ENCODE peak calls at places on chromosomes 11 and 22, in seven cellular contexts. One of them, this sample, is unnamed.

GRCh38 chr22:27480487-27480886 is 321.1 kb downstream of the MN1 start:
- DNase-seq in mesendoderm: peak
- DNase-seq in IMR-90: no peak
- DNase-seq in trophoblast cell: no peak
- DNase-seq in H1: peak
- DNase-seq in H9: peak
- DNase-seq in neuronal stem cell: peak
- DNase-seq in this sample: no peak

GRCh38 chr11:25247336-25247735 is 750.5 kb downstream of the LUZP2 start:
- DNase-seq in neuronal stem cell: no peak
- DNase-seq in trophoblast cell: no peak
- DNase-seq in mesendoderm: no peak
- DNase-seq in H9: no peak
- DNase-seq in IMR-90: peak
- DNase-seq in H1: no peak
- DNase-seq in this sample: peak

GRCh38 chr11:15905334-15905733 is 451.0 kb downstream of the SOX6 start:
- DNase-seq in trophoblast cell: no peak
- DNase-seq in mesendoderm: no peak
- DNase-seq in neuronal stem cell: no peak
- DNase-seq in H1: no peak
- DNase-seq in H9: no peak
- DNase-seq in IMR-90: no peak
- DNase-seq in this sample: no peak

GRCh38 chr11:72243567-72244316 is at the start of gene PHOX2A:
- DNase-seq in trophoblast cell: no peak
- DNase-seq in IMR-90: no peak
- DNase-seq in neuronal stem cell: no peak
- DNase-seq in mesendoderm: no peak
- DNase-seq in H9: peak
- DNase-seq in H1: no peak
- DNase-seq in this sample: no peak

GRCh38 chr22:40040927-40041326 is 46.2 kb downstream of the FAM83F start:
- DNase-seq in H9: no peak
- DNase-seq in IMR-90: no peak
- DNase-seq in H1: no peak
- DNase-seq in trophoblast cell: peak
- DNase-seq in neuronal stem cell: no peak
- DNase-seq in mesendoderm: no peak
- DNase-seq in this sample: peak

GRCh38 chr11:6300325-6300724 is 20.0 kb downstream of the CAVIN3 start:
- DNase-seq in H1: no peak
- DNase-seq in neuronal stem cell: no peak
- DNase-seq in mesendoderm: no peak
- DNase-seq in IMR-90: peak
- DNase-seq in H9: no peak
- DNase-seq in trophoblast cell: no peak
- DNase-seq in this sample: no peak

GRCh38 chr11:315051-315481 is 1.2 kb downstream of the IFITM1 start:
- DNase-seq in trophoblast cell: no peak
- DNase-seq in H1: no peak
- DNase-seq in neuronal stem cell: no peak
- DNase-seq in mesendoderm: no peak
- DNase-seq in H9: no peak
- DNase-seq in IMR-90: no peak
- DNase-seq in this sample: peak

GRCh38 chr22:48751539-48752437 is 1075.9 kb downstream of the BRD1 start:
- DNase-seq in H9: no peak
- DNase-seq in neuronal stem cell: no peak
- DNase-seq in mesendoderm: no peak
- DNase-seq in trophoblast cell: no peak
- DNase-seq in IMR-90: no peak
- DNase-seq in H1: no peak
- DNase-seq in this sample: no peak

GRCh38 chr11:556175-556699 is 4.3 kb downstream of the LMNTD2 start:
- DNase-seq in H9: no peak
- DNase-seq in mesendoderm: peak
- DNase-seq in trophoblast cell: peak
- DNase-seq in IMR-90: no peak
- DNase-seq in H1: peak
- DNase-seq in neuronal stem cell: no peak
- DNase-seq in this sample: peak

GRCh38 chr11:103844327-103845215 is 191.9 kb upstream of the DDI1 start:
- DNase-seq in neuronal stem cell: no peak
- DNase-seq in H9: no peak
- DNase-seq in H1: no peak
- DNase-seq in IMR-90: no peak
- DNase-seq in trophoblast cell: no peak
- DNase-seq in mesendoderm: no peak
- DNase-seq in this sample: no peak

GRCh38 chr11:17343907-17344306 is 7.7 kb upstream of the NCR3LG1 start:
- DNase-seq in trophoblast cell: peak
- DNase-seq in mesendoderm: peak
- DNase-seq in H1: no peak
- DNase-seq in H9: no peak
- DNase-seq in IMR-90: peak
- DNase-seq in neuronal stem cell: no peak
- DNase-seq in this sample: peak

GRCh38 chr11:4539603-4540219 is 5.3 kb upstream of the OR52M1 start:
- DNase-seq in H1: peak
- DNase-seq in trophoblast cell: peak
- DNase-seq in IMR-90: peak
- DNase-seq in mesendoderm: peak
- DNase-seq in H9: peak
- DNase-seq in neuronal stem cell: peak
- DNase-seq in this sample: peak

GRCh38 chr11:64652586-64653387 is 61.8 kb downstream of the SLC22A12 start:
- DNase-seq in H1: peak
- DNase-seq in mesendoderm: peak
- DNase-seq in IMR-90: peak
- DNase-seq in H9: peak
- DNase-seq in trophoblast cell: peak
- DNase-seq in neuronal stem cell: peak
- DNase-seq in this sample: peak

GRCh38 chr11:559020-559620 is 1.4 kb downstream of the LMNTD2 start:
- DNase-seq in neuronal stem cell: no peak
- DNase-seq in mesendoderm: no peak
- DNase-seq in H9: no peak
- DNase-seq in IMR-90: no peak
- DNase-seq in H1: no peak
- DNase-seq in trophoblast cell: no peak
- DNase-seq in this sample: no peak

GRCh38 chr11:62413060-62413696 is 5.7 kb upstream of the SCGB1A1 start:
- DNase-seq in mesendoderm: no peak
- DNase-seq in neuronal stem cell: no peak
- DNase-seq in trophoblast cell: no peak
- DNase-seq in H1: no peak
- DNase-seq in IMR-90: no peak
- DNase-seq in H9: no peak
- DNase-seq in this sample: no peak

GRCh38 chr11:108863528-108863927 is 198.7 kb downstream of the DDX10 start:
- DNase-seq in H9: no peak
- DNase-seq in trophoblast cell: no peak
- DNase-seq in mesendoderm: no peak
- DNase-seq in IMR-90: no peak
- DNase-seq in H1: no peak
- DNase-seq in neuronal stem cell: no peak
- DNase-seq in this sample: no peak

GRCh38 chr11:6052374-6052773 is 21.8 kb upstream of the OR56A1 start:
- DNase-seq in H9: no peak
- DNase-seq in trophoblast cell: no peak
- DNase-seq in mesendoderm: peak
- DNase-seq in H1: no peak
- DNase-seq in neuronal stem cell: no peak
- DNase-seq in IMR-90: no peak
- DNase-seq in this sample: no peak

GRCh38 chr11:16785520-16786128 is 47.2 kb downstream of the C11orf58 start:
- DNase-seq in trophoblast cell: peak
- DNase-seq in H1: peak
- DNase-seq in mesendoderm: peak
- DNase-seq in IMR-90: peak
- DNase-seq in H9: peak
- DNase-seq in neuronal stem cell: peak
- DNase-seq in this sample: peak

GRCh38 chr11:78722786-78723185 is 148.1 kb upstream of the NARS2 start:
- DNase-seq in IMR-90: peak
- DNase-seq in H9: no peak
- DNase-seq in mesendoderm: no peak
- DNase-seq in neuronal stem cell: no peak
- DNase-seq in trophoblast cell: no peak
- DNase-seq in H1: no peak
- DNase-seq in this sample: no peak

GRCh38 chr11:2681408-2682145 is 18.2 kb downstream of the KCNQ1OT1 start:
- DNase-seq in H9: no peak
- DNase-seq in neuronal stem cell: no peak
- DNase-seq in trophoblast cell: no peak
- DNase-seq in mesendoderm: no peak
- DNase-seq in IMR-90: no peak
- DNase-seq in H1: no peak
- DNase-seq in this sample: no peak

GRCh38 chr11:90204832-90205646 is 17.8 kb downstream of the CHORDC1 start:
- DNase-seq in H9: no peak
- DNase-seq in IMR-90: peak
- DNase-seq in neuronal stem cell: peak
- DNase-seq in trophoblast cell: peak
- DNase-seq in H1: no peak
- DNase-seq in mesendoderm: peak
- DNase-seq in this sample: peak

GRCh38 chr11:94068764-94069163 is 47.6 kb downstream of the HEPHL1 start:
- DNase-seq in H9: no peak
- DNase-seq in H1: no peak
- DNase-seq in neuronal stem cell: no peak
- DNase-seq in trophoblast cell: peak
- DNase-seq in mesendoderm: no peak
- DNase-seq in IMR-90: no peak
- DNase-seq in this sample: no peak

DNA sequence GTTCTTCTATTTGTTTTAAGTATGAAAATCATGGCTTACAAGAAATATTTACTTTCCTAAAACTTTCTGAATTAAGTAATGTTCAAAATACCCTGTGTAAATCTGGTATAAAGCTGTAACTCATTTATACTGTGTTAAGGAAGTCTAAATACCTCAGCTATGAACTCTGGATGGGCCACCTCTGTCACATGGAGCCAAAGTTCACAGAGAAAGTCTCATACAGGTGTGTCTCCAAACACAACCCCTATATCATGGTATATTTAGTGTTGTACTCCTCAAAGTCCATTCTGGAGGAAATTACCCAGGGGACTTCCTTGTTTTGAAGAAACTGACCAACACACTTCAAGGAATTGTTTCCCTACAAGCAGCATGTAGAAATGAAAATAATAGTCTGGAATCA is 909.2 kb upstream of the TENM4 start:
- DNase-seq in mesendoderm: no peak
- DNase-seq in H9: no peak
- DNase-seq in trophoblast cell: no peak
- DNase-seq in IMR-90: no peak
- DNase-seq in H1: no peak
- DNase-seq in neuronal stem cell: no peak
- DNase-seq in this sample: no peak
- H2BK120ac ChIP-seq in mesendoderm: no peak
- H2BK120ac ChIP-seq in H9: no peak
- H2BK120ac ChIP-seq in trophoblast cell: no peak
- H2BK120ac ChIP-seq in IMR-90: no peak
- H2BK120ac ChIP-seq in H1: no peak
- H2BK120ac ChIP-seq in neuronal stem cell: no peak
- H2BK120ac ChIP-seq in this sample: no peak

GRCh38 chr11:60389279-60389910 is 6.9 kb upstream of the MS4A14 start:
- DNase-seq in H1: no peak
- DNase-seq in trophoblast cell: peak
- DNase-seq in H9: no peak
- DNase-seq in IMR-90: no peak
- DNase-seq in mesendoderm: no peak
- DNase-seq in neuronal stem cell: no peak
- DNase-seq in this sample: peak
- H3K18ac ChIP-seq in H1: no peak
- H3K18ac ChIP-seq in trophoblast cell: no peak
- H3K18ac ChIP-seq in H9: no peak
- H3K18ac ChIP-seq in IMR-90: no peak
- H3K18ac ChIP-seq in mesendoderm: no peak
- H3K18ac ChIP-seq in neuronal stem cell: no peak
- H3K18ac ChIP-seq in this sample: no peak

DNA sequence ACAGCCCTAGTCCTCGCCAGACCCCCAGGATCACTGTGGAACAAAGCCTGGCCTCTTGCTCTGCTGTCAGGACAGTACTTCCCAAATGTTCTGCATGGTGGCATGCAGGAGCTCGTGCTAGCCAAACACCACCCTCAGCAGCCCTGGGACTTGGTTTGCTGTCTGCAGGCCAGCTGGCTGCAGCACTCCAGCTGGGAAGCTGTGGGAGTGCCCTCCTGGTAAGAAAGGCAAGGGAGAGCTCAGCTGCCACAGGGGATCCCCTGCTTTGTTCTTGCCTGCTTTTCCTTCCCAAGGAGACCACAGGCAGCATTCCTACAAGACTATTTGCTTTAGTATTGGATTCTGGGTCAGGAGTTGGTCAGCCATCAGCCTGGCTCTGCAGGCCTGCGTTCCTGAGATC is 27.9 kb downstream of the TCIRG1 start:
- DNase-seq in mesendoderm: no peak
- DNase-seq in neuronal stem cell: no peak
- DNase-seq in trophoblast cell: no peak
- DNase-seq in H9: no peak
- DNase-seq in IMR-90: no peak
- DNase-seq in H1: no peak
- DNase-seq in this sample: no peak
- H2BK120ac ChIP-seq in mesendoderm: no peak
- H2BK120ac ChIP-seq in neuronal stem cell: no peak
- H2BK120ac ChIP-seq in trophoblast cell: no peak
- H2BK120ac ChIP-seq in H9: no peak
- H2BK120ac ChIP-seq in IMR-90: no peak
- H2BK120ac ChIP-seq in H1: no peak
- H2BK120ac ChIP-seq in this sample: no peak

GRCh38 chr11:65851083-65851579 is 6.8 kb downstream of the CFL1 start:
- DNase-seq in H9: peak
- DNase-seq in neuronal stem cell: no peak
- DNase-seq in IMR-90: no peak
- DNase-seq in H1: peak
- DNase-seq in trophoblast cell: no peak
- DNase-seq in mesendoderm: peak
- DNase-seq in this sample: peak

GRCh38 chr11:65854161-65854592 is 3.8 kb downstream of the CFL1 start:
- DNase-seq in mesendoderm: peak
- DNase-seq in IMR-90: no peak
- DNase-seq in trophoblast cell: no peak
- DNase-seq in H9: peak
- DNase-seq in neuronal stem cell: no peak
- DNase-seq in H1: no peak
- DNase-seq in this sample: no peak

GRCh38 chr11:65851811-65852507 is 6.0 kb downstream of the CFL1 start:
- DNase-seq in H1: no peak
- DNase-seq in IMR-90: no peak
- DNase-seq in H9: peak
- DNase-seq in trophoblast cell: no peak
- DNase-seq in mesendoderm: peak
- DNase-seq in neuronal stem cell: no peak
- DNase-seq in this sample: no peak

GRCh38 chr11:65853249-65853979 is 4.6 kb downstream of the CFL1 start:
- DNase-seq in H9: peak
- DNase-seq in trophoblast cell: no peak
- DNase-seq in mesendoderm: peak
- DNase-seq in neuronal stem cell: no peak
- DNase-seq in H1: no peak
- DNase-seq in IMR-90: no peak
- DNase-seq in this sample: no peak

GRCh38 chr11:65852508-65853248 is 5.3 kb downstream of the CFL1 start:
- DNase-seq in neuronal stem cell: no peak
- DNase-seq in H1: no peak
- DNase-seq in IMR-90: no peak
- DNase-seq in trophoblast cell: no peak
- DNase-seq in mesendoderm: no peak
- DNase-seq in H9: peak
- DNase-seq in this sample: no peak
- H3K18ac ChIP-seq in neuronal stem cell: no peak
- H3K18ac ChIP-seq in H1: no peak
- H3K18ac ChIP-seq in IMR-90: no peak
- H3K18ac ChIP-seq in trophoblast cell: no peak
- H3K18ac ChIP-seq in mesendoderm: no peak
- H3K18ac ChIP-seq in H9: no peak
- H3K18ac ChIP-seq in this sample: no peak